ENCODE peak calls at places on chromosomes 13 and 19, in seven cellular contexts. Y is pancreas; J is A549; G is aorta; T is lower lobe of right lung; A is CD8-positive, alpha-beta T cell; C is fibroblast of lung. R is an unnamed sample. For H3K4me1 and H3K9me3, the result is how much of the 10 kb centered on the place peaks cover.

GRCh38 chr13:41054212-41054877 is 7.0 kb upstream of the WBP4 start:
- DNase-seq in Y (no peak), J (peak), G (no peak), T (no peak), A (no peak), C (peak), R (peak)

GRCh38 chr19:33393286-33394005 is 19.9 kb downstream of the CEBPG start:
- DNase-seq in Y (no peak), J (no peak), G (peak), T (peak), A (no peak), C (no peak), R (no peak)

GRCh38 chr19:4533835-4534424 is 1.1 kb downstream of the PLIN5 start:
- DNase-seq in Y (no peak), J (no peak), G (no peak), T (no peak), A (no peak), C (no peak), R (no peak)

GRCh38 chr19:3599776-3600183 is 6.9 kb downstream of the TBXA2R start:
- DNase-seq in Y (no peak), J (peak), G (no peak), T (no peak), A (no peak), C (no peak), R (no peak)

GRCh38 chr13:48216204-48216711 is 16.7 kb upstream of the ITM2B start:
- DNase-seq in Y (no peak), J (no peak), G (no peak), T (no peak), A (no peak), C (no peak), R (no peak)

GRCh38 chr13:99307648-99308339 is 595 bp upstream of the GPR183 start:
- DNase-seq in Y (no peak), J (no peak), G (peak), T (peak), A (no peak), C (peak), R (no peak)

GRCh38 chr13:39498471-39499114 is 104.4 kb downstream of the LHFPL6 start:
- DNase-seq in Y (no peak), J (no peak), G (no peak), T (no peak), A (no peak), C (no peak), R (no peak)

GRCh38 chr13:36131215-36131930 is at the start of gene DCLK1:
- DNase-seq in Y (peak), J (no peak), G (peak), T (peak), A (no peak), C (peak), R (peak)

GRCh38 chr13:27789495-27790303 is 2.6 kb upstream of the GSX1 start:
- DNase-seq in Y (no peak), J (no peak), G (no peak), T (no peak), A (no peak), C (no peak), R (no peak)

GRCh38 chr13:80504453-80504852 is 163.5 kb upstream of the SPRY2 start:
- DNase-seq in Y (no peak), J (no peak), G (no peak), T (no peak), A (no peak), C (no peak), R (no peak)

GRCh38 chr13:60338754-60339153 is 58.3 kb upstream of the TDRD3 start:
- DNase-seq in Y (no peak), J (no peak), G (no peak), T (no peak), A (no peak), C (no peak), R (no peak)

GRCh38 chr19:30061557-30062330 is 119.7 kb downstream of the URI1 start:
- DNase-seq in Y (no peak), J (no peak), G (no peak), T (no peak), A (no peak), C (no peak), R (no peak)

GRCh38 chr13:57858376-57858775 is 226.8 kb downstream of the PCDH17 start:
- DNase-seq in Y (no peak), J (no peak), G (no peak), T (no peak), A (no peak), C (no peak), R (no peak)

GRCh38 chr13:112106467-112107141 is 39.7 kb downstream of the SOX1 start:
- DNase-seq in Y (no peak), J (no peak), G (no peak), T (no peak), A (no peak), C (no peak), R (no peak)

GRCh38 chr13:20923272-20923671 is 20.7 kb upstream of the XPO4 start:
- DNase-seq in Y (no peak), J (no peak), G (no peak), T (no peak), A (no peak), C (no peak), R (no peak)

GRCh38 chr19:21202865-21203494 is 61.1 kb downstream of the ZNF431 start:
- DNase-seq in Y (no peak), J (peak), G (no peak), T (no peak), A (no peak), C (peak), R (peak)

GRCh38 chr19:11265785-11266236 is 3.5 kb upstream of the DOCK6 start:
- DNase-seq in Y (peak), J (peak), G (no peak), T (peak), A (no peak), C (peak), R (no peak)
- H3K4me1 ChIP-seq in Y (under half), J (under half), G (under half), T (half or more), A (under half), C (under half), R (under half)

GRCh38 chr13:102825400-102825799 is 20.4 kb upstream of the ERCC5 start:
- DNase-seq in Y (no peak), J (no peak), G (no peak), T (no peak), A (no peak), C (no peak), R (no peak)

GRCh38 chr13:102830646-102831045 is 15.2 kb upstream of the ERCC5 start:
- DNase-seq in Y (no peak), J (no peak), G (no peak), T (no peak), A (no peak), C (no peak), R (no peak)

GRCh38 chr13:102825921-102826706 is 19.7 kb upstream of the ERCC5 start:
- DNase-seq in Y (no peak), J (no peak), G (no peak), T (no peak), A (no peak), C (peak), R (no peak)
- H3K4me3 ChIP-seq in Y (no peak), J (no peak), G (no peak), T (no peak), A (no peak), C (peak), R (no peak)

GRCh38 chr19:46633130-46633529 is 2.9 kb downstream of the GNG8 start:
- DNase-seq in Y (no peak), J (no peak), G (no peak), T (no peak), A (no peak), C (no peak), R (no peak)
- H3K9me3 ChIP-seq in Y (under half), J (under half), G (under half), T (under half), A (under half), C (under half), R (under half)

GRCh38 chr19:17346109-17346671 is 8.8 kb downstream of the GTPBP3 start:
- DNase-seq in Y (peak), J (peak), G (peak), T (peak), A (peak), C (peak), R (peak)

GRCh38 chr19:17347877-17348276 is 10.5 kb downstream of the GTPBP3 start:
- DNase-seq in Y (no peak), J (no peak), G (no peak), T (no peak), A (no peak), C (no peak), R (no peak)

GRCh38 chr19:17348700-17349099 is 11.3 kb downstream of the GTPBP3 start:
- DNase-seq in Y (peak), J (peak), G (peak), T (no peak), A (no peak), C (peak), R (no peak)

GRCh38 chr19:17351815-17352435 is 14.6 kb downstream of the GTPBP3 start:
- DNase-seq in Y (no peak), J (no peak), G (no peak), T (no peak), A (no peak), C (no peak), R (no peak)

GRCh38 chr19:17347361-17347760 is 10.0 kb downstream of the GTPBP3 start:
- DNase-seq in Y (no peak), J (no peak), G (peak), T (no peak), A (no peak), C (no peak), R (no peak)
- H3K4me1 ChIP-seq in Y (under half), J (under half), G (under half), T (under half), A (under half), C (under half), R (under half)

GRCh38 chr19:6362024-6362344 is 653 bp downstream of the CLPP start:
- DNase-seq in Y (peak), J (no peak), G (no peak), T (no peak), A (no peak), C (no peak), R (no peak)

GRCh38 chr19:6359942-6360341 is 1.4 kb upstream of the CLPP start:
- DNase-seq in Y (no peak), J (no peak), G (no peak), T (no peak), A (no peak), C (no peak), R (no peak)

GRCh38 chr19:6364353-6364752 is 3.0 kb downstream of the CLPP start:
- DNase-seq in Y (no peak), J (no peak), G (no peak), T (no peak), A (no peak), C (no peak), R (no peak)

GRCh38 chr19:6363429-6363828 is 2.1 kb downstream of the CLPP start:
- DNase-seq in Y (no peak), J (no peak), G (no peak), T (no peak), A (no peak), C (no peak), R (no peak)

DNA sequence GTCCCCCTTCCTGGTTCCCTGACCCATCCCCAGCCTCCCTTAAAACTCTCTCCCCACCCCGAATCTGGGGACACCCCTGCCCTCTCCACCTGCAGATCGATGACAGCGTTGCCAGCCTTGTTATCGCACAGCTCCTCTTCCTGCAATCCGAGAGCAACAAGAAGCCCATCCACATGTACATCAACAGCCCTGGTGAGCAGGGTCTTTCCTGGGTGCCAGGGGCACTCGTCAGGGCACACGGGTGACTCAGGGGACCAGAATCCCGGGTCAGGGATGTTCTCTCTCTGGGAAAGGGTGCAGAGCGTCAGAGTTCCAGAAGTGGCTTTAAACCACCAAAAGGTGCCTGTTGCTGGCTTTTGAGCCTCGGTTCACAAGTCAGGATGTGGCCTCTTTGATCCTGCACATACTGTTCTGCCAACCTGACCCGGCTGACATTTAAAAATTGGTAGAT is 1.0 kb downstream of the CLPP start:
- DNase-seq in Y (no peak), J (no peak), G (no peak), T (no peak), A (peak), C (peak), R (no peak)
- H3K4me3 ChIP-seq in Y (peak), J (peak), G (peak), T (peak), A (peak), C (peak), R (peak)

DNA sequence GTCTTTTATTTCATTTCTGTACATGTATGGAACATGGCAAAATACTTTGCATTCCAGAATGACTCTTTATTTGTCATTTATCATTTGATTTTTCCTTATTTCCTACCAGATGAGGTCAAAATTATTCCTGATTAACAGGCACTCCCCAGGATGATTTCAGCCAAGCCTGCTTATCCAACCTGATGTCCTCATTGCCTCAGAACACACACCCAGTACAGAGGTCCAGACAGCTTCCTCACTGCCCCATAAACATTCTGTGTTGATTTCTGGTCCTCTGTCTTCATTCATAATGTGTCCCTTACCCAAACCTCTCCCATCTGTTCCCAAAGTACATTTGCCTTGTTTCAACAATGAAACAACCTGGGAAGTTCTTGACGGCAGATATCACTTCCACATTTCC is 367.4 kb downstream of the MTUS2 start:
- DNase-seq in Y (no peak), J (no peak), G (no peak), T (no peak), A (no peak), C (no peak), R (no peak)
- H3K9me3 ChIP-seq in Y (under half), J (under half), G (under half), T (under half), A (under half), C (under half), R (under half)

GRCh38 chr13:97264663-97265062 is 42.5 kb downstream of the MBNL2 start:
- DNase-seq in Y (no peak), J (no peak), G (no peak), T (no peak), A (no peak), C (no peak), R (no peak)
- H3K4me1 ChIP-seq in Y (under half), J (half or more), G (under half), T (half or more), A (under half), C (under half), R (under half)

R was measured in HAP-1.